ENCODE peak calls at places on chromosomes 5 and 9, in seven cellular contexts. O is cerebellum; X is activated CD4-positive, alpha-beta T cell treated with anti-CD3 and anti-CD28 coated beads, Interleukin-2, amount 50 U/mL, for 48 hours; F is NCI-H2029 treated with DMSO at 0.1 percent for 48 hours; Y is RCC 7860; T is cardiac fibroblast; J is HCEC 1CT. W is an unnamed sample.

GRCh38 chr5:21391506-21391905 is 1403.5 kb upstream of the CDH18 start:
- DNase-seq in T (peak; percentile 28), F (no peak), O (no peak), J (no peak), Y (no peak), X (no peak), W (no peak)

GRCh38 chr5:60903356-60903755 is 41.5 kb downstream of the ERCC8 start:
- DNase-seq in T (no peak), J (no peak), Y (no peak), F (no peak), X (no peak), O (no peak), W (no peak)

GRCh38 chr5:168844566-168845296 is 265.6 kb upstream of the PANK3 start:
- DNase-seq in X (no peak), Y (no peak), F (no peak), T (no peak), O (peak; percentile 48), J (no peak), W (no peak)

GRCh38 chr9:106074006-106074405 is 379.7 kb downstream of the TMEM38B start:
- DNase-seq in X (no peak), J (no peak), O (no peak), T (no peak), F (no peak), Y (no peak), W (no peak)

GRCh38 chr5:142109356-142110045 is 922 bp downstream of the NDFIP1 start:
- DNase-seq in O (peak; percentile 31), Y (no peak), J (peak; percentile 37), T (peak; percentile 39), F (peak; percentile 14), X (no peak), W (no peak)

GRCh38 chr5:89712135-89712700 is 697.3 kb downstream of the CETN3 start:
- DNase-seq in O (no peak), X (no peak), T (no peak), J (no peak), F (no peak), Y (no peak), W (no peak)

GRCh38 chr5:168218746-168219145 is 72.7 kb upstream of the WWC1 start:
- DNase-seq in J (no peak), X (no peak), T (no peak), O (no peak), Y (no peak), F (no peak), W (no peak)

GRCh38 chr9:75855509-75855908 is 35.0 kb upstream of the PCSK5 start:
- DNase-seq in T (peak; percentile 53), J (peak; percentile 9), F (no peak), O (no peak), Y (peak; percentile 19), X (no peak), W (no peak)

GRCh38 chr9:3769646-3770045 is 243.8 kb upstream of the RFX3 start:
- DNase-seq in Y (no peak), J (no peak), F (no peak), O (no peak), X (no peak), T (no peak), W (no peak)

GRCh38 chr5:181160144-181160754 is 12.9 kb downstream of the OR2V2 start:
- DNase-seq in J (peak; percentile 39), O (peak; percentile 92), X (peak; percentile 79), F (no peak), Y (no peak), T (peak; percentile 54), W (peak; percentile 10)

GRCh38 chr5:123007292-123007691 is 29.2 kb downstream of the PPIC start:
- DNase-seq in J (no peak), X (no peak), F (no peak), T (no peak), Y (no peak), O (no peak), W (no peak)

GRCh38 chr9:90975666-90976538 is 174.3 kb downstream of the SYK start:
- DNase-seq in T (no peak), F (no peak), X (no peak), Y (no peak), O (peak; percentile 38), J (no peak), W (no peak)

GRCh38 chr9:37531699-37532098 is 44.5 kb downstream of the FBXO10 start:
- DNase-seq in O (no peak), Y (no peak), T (no peak), J (no peak), F (no peak), X (peak; percentile 34), W (no peak)

GRCh38 chr5:135266301-135266630 is 132.8 kb downstream of the MACROH2A1 start:
- DNase-seq in Y (no peak), T (no peak), J (peak; percentile 64), X (no peak), F (no peak), O (no peak), W (no peak)

GRCh38 chr9:132500193-132500592 is 82.2 kb upstream of the BARHL1 start:
- DNase-seq in J (no peak), O (no peak), F (no peak), Y (no peak), T (no peak), X (no peak), W (no peak)

GRCh38 chr9:99437145-99437544 is 215.1 kb downstream of the SEC61B start:
- DNase-seq in Y (no peak), T (no peak), O (no peak), X (no peak), J (no peak), F (no peak), W (no peak)

GRCh38 chr9:95351051-95351450 is 33.5 kb upstream of the FANCC start:
- DNase-seq in J (no peak), T (no peak), F (no peak), Y (no peak), X (no peak), O (no peak), W (no peak)

GRCh38 chr9:98479967-98480847 is 224.8 kb upstream of the TBC1D2 start:
- DNase-seq in J (no peak), O (no peak), X (no peak), T (peak; percentile 65), F (no peak), Y (peak; percentile 70), W (no peak)

GRCh38 chr9:78167356-78167755 is 68.5 kb upstream of the CEP78 start:
- DNase-seq in O (no peak), X (no peak), F (peak; percentile 84), J (no peak), T (no peak), Y (no peak), W (no peak)

GRCh38 chr9:113992276-113992951 is 85.7 kb downstream of the AMBP start:
- DNase-seq in T (no peak), O (peak; percentile 79), F (peak; percentile 84), Y (no peak), X (no peak), J (no peak), W (no peak)

GRCh38 chr9:112331676-112331955 is 1.8 kb downstream of the PTBP3 start:
- DNase-seq in Y (no peak), X (no peak), T (no peak), O (no peak), F (no peak), J (no peak), W (no peak)

GRCh38 chr5:146732966-146733365 is 145.6 kb downstream of the PPP2R2B start:
- DNase-seq in O (no peak), T (no peak), F (no peak), Y (no peak), J (no peak), X (no peak), W (no peak)

GRCh38 chr9:13596383-13596970 is 317.0 kb upstream of the MPDZ start:
- DNase-seq in J (no peak), O (no peak), Y (no peak), X (no peak), F (no peak), T (no peak), W (no peak)

GRCh38 chr5:111853748-111854147 is 96.8 kb upstream of the NREP start:
- DNase-seq in X (no peak), O (no peak), T (peak; percentile 66), Y (no peak), J (no peak), F (no peak), W (no peak)

GRCh38 chr9:96116275-96117051 is 185.5 kb downstream of the HSD17B3 start:
- DNase-seq in T (no peak), Y (no peak), F (no peak), O (peak; percentile 33), J (no peak), X (no peak), W (no peak)

GRCh38 chr9:36855443-36856315 is 178.4 kb downstream of the PAX5 start:
- DNase-seq in X (peak; percentile 48), F (no peak), T (peak; percentile 8), Y (peak; percentile 8), J (no peak), O (no peak), W (no peak)

GRCh38 chr5:146176805-146177204 is 5.6 kb downstream of the LARS1 start:
- DNase-seq in Y (no peak), X (no peak), J (no peak), T (no peak), F (no peak), O (no peak), W (no peak)

GRCh38 chr5:176737001-176737745 is 73.2 kb upstream of the UNC5A start:
- DNase-seq in J (no peak), T (no peak), O (peak; percentile 53), X (no peak), F (no peak), Y (no peak), W (no peak)

GRCh38 chr5:123881791-123882244 is 369.8 kb downstream of the CSNK1G3 start:
- DNase-seq in T (peak; percentile 33), J (no peak), X (no peak), F (no peak), O (no peak), Y (no peak), W (no peak)

W was measured in DMS79.